ENCODE peak calls at places on chromosomes 6 and 20, in ten cellular contexts. V is BE2C, F is MCF 10A, Y is fibroblast of the aortic adventitia, C is heart right ventricle, R is thoracic aorta, P is foreskin fibroblast, Q is bronchial epithelial cell, L is fibroblast of villous mesenchyme, A is lower lobe of right lung. Z is an unnamed sample.
A peak's percentile ranks its signal among the peaks of the same experiment; 100 is the strongest.

GRCh38 chr6:158417760-158418098 is 105.5 kb downstream of the TULP4 start:
- DNase-seq in V (no peak), F (peak; percentile 46), Y (peak; percentile 69), C (no peak), R (no peak), P (peak; percentile 86), Q (peak; percentile 57), L (peak; percentile 55), A (no peak), Z (peak; percentile 38)

GRCh38 chr6:14964901-14965300 is 281.0 kb upstream of the JARID2 start:
- DNase-seq in V (no peak), F (no peak), Y (no peak), C (no peak), R (no peak), P (peak; percentile 8), Q (no peak), L (no peak), A (no peak), Z (no peak)

GRCh38 chr20:49677777-49678758 is 35.6 kb downstream of the B4GALT5 start:
- DNase-seq in V (peak; percentile 72), F (no peak), Y (no peak), C (no peak), R (no peak), P (no peak), Q (no peak), L (no peak), A (no peak), Z (no peak)

GRCh38 chr6:128068110-128068460 is 167.2 kb upstream of the THEMIS start:
- DNase-seq in V (no peak), F (no peak), Y (no peak), C (no peak), R (no peak), P (no peak), Q (no peak), L (no peak), A (no peak), Z (no peak)

GRCh38 chr6:52994031-52994788 is 874 bp downstream of the GSTA4 start:
- DNase-seq in V (peak; percentile 35), F (peak; percentile 34), Y (peak; percentile 52), C (peak; percentile 20), R (no peak), P (peak; percentile 62), Q (peak; percentile 46), L (peak; percentile 51), A (no peak), Z (peak; percentile 43)

GRCh38 chr6:148462203-148462602 is 119.6 kb downstream of the SASH1 start:
- DNase-seq in V (no peak), F (no peak), Y (peak; percentile 73), C (no peak), R (no peak), P (peak; percentile 39), Q (no peak), L (peak; percentile 44), A (no peak), Z (no peak)

GRCh38 chr6:33905081-33905609 is 101.3 kb upstream of the MLN start:
- DNase-seq in V (no peak), F (no peak), Y (no peak), C (no peak), R (no peak), P (no peak), Q (peak; percentile 18), L (no peak), A (peak; percentile 30), Z (no peak)

GRCh38 chr20:40689943-40690835 is 1.2 kb upstream of the MAFB start:
- DNase-seq in V (peak; percentile 88), F (peak; percentile 92), Y (peak; percentile 86), C (peak; percentile 92), R (peak; percentile 60), P (peak; percentile 94), Q (peak; percentile 59), L (peak; percentile 90), A (peak; percentile 96), Z (peak; percentile 92)

GRCh38 chr6:148869589-148869988 is 122.8 kb downstream of the UST start:
- DNase-seq in V (no peak), F (peak; percentile 90), Y (peak; percentile 72), C (no peak), R (no peak), P (peak; percentile 95), Q (peak; percentile 96), L (peak; percentile 80), A (no peak), Z (peak; percentile 93)

GRCh38 chr6:34697904-34698557 is 1.5 kb upstream of the ILRUN start:
- DNase-seq in V (no peak), F (no peak), Y (no peak), C (no peak), R (no peak), P (no peak), Q (no peak), L (no peak), A (no peak), Z (no peak)

GRCh38 chr20:59752101-59752586 is 147.8 kb downstream of the PHACTR3 start:
- DNase-seq in V (no peak), F (no peak), Y (no peak), C (peak; percentile 71), R (no peak), P (no peak), Q (no peak), L (no peak), A (peak; percentile 63), Z (no peak)

GRCh38 chr20:64001607-64002011 is 20.7 kb downstream of the PRPF6 start:
- DNase-seq in V (no peak), F (peak; percentile 13), Y (no peak), C (no peak), R (no peak), P (no peak), Q (no peak), L (no peak), A (no peak), Z (no peak)

GRCh38 chr6:44539701-44540100 is 152.2 kb downstream of the CDC5L start:
- DNase-seq in V (no peak), F (peak; percentile 30), Y (no peak), C (no peak), R (no peak), P (no peak), Q (peak; percentile 63), L (no peak), A (no peak), Z (peak; percentile 76)

GRCh38 chr20:59583428-59584277 is 20.7 kb upstream of the PHACTR3 start:
- DNase-seq in V (no peak), F (peak; percentile 47), Y (no peak), C (peak; percentile 86), R (no peak), P (no peak), Q (no peak), L (no peak), A (no peak), Z (no peak)

GRCh38 chr6:8023638-8024037 is 40.6 kb downstream of the BLOC1S5 start:
- DNase-seq in V (no peak), F (no peak), Y (no peak), C (no peak), R (no peak), P (no peak), Q (no peak), L (no peak), A (no peak), Z (no peak)
- TF ChIP-seq CTCF in V (no peak), F (no peak), Y (no peak), C (no peak), R (no peak), P (no peak), Q (no peak), L (no peak), A (no peak), Z (no peak)

GRCh38 chr6:80314531-80314930 is 208.1 kb downstream of the BCKDHB start:
- DNase-seq in V (no peak), F (no peak), Y (no peak), C (no peak), R (no peak), P (no peak), Q (no peak), L (no peak), A (no peak), Z (no peak)

GRCh38 chr6:80319286-80319685 is 212.8 kb downstream of the BCKDHB start:
- DNase-seq in V (no peak), F (peak; percentile 27), Y (peak; percentile 55), C (no peak), R (no peak), P (peak; percentile 30), Q (peak; percentile 50), L (no peak), A (no peak), Z (peak; percentile 40)

GRCh38 chr6:80321011-80321410 is 214.5 kb downstream of the BCKDHB start:
- DNase-seq in V (no peak), F (no peak), Y (no peak), C (no peak), R (no peak), P (no peak), Q (no peak), L (no peak), A (no peak), Z (no peak)

DNA sequence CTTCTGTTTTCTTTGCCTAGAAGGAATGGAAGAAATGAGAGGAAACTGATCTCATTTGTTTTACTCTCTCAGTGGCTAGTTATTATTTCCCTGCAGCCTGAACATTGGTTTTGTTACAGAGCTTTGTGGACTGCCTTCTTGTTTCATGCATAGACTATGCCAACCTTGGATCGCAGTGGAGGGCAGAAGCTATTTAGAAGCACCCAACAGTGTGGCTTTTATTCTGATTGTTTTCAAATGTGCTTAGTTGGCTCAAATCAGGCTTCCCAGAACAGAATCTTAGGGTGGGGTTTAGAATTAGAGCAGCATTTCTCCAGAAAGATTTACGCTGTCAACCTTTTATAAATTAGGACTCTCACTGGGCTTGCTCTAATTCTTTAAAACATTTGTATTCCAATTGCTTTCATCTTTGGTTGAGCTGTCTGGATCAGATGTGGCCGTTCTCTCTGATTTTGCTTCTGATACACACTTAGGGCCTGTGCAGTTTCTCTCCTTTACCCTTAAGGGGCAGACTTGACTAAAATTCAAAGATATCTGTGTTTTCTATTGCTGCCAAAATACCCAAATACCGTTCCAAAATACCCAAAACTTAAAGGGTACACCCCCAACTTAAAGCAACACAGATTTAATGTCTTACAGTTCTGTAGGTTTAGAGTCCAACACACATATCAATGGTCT is 210.3 kb downstream of the BCKDHB start:
- DNase-seq in V (no peak), F (no peak), Y (peak; percentile 57), C (no peak), R (no peak), P (peak; percentile 28), Q (no peak), L (no peak), A (no peak), Z (no peak)
- TF ChIP-seq CTCF in V (no peak), F (no peak), Y (peak; percentile 57), C (no peak), R (no peak), P (peak; percentile 16), Q (no peak), L (peak; percentile 21), A (no peak), Z (no peak)

DNA sequence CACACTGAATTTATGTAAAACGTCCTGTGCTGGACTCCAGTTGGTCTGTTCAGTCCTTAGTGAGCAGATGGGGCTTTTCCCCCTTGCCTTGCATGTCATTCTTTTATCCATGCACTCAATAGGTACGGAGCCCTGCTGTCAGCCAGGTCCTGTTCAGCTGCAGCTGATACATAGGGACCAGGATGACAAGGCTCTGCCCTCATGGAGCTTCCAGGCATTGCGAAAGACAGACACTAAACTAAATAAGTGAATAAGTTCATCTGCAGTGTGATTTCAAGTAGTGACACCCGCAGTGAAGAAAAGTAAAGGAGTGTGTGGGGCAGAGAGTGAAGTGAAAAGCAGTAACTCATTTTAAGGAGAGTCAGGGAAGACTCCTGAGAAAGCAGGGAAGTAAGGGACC is 324.2 kb downstream of the NRN1 start:
- DNase-seq in V (no peak), F (no peak), Y (no peak), C (no peak), R (no peak), P (no peak), Q (no peak), L (no peak), A (no peak), Z (no peak)
- TF ChIP-seq CTCF in V (no peak), F (no peak), Y (no peak), C (no peak), R (no peak), P (no peak), Q (no peak), L (no peak), A (no peak), Z (no peak)

GRCh38 chr6:16276991-16277981 is 38.9 kb downstream of the GMPR start:
- DNase-seq in V (peak; percentile 69), F (peak; percentile 92), Y (peak; percentile 83), C (peak; percentile 70), R (peak; percentile 63), P (peak; percentile 82), Q (peak; percentile 90), L (peak; percentile 78), A (peak; percentile 58), Z (peak; percentile 88)
- TF ChIP-seq CTCF in V (peak; percentile 63), F (peak; percentile 41), Y (peak; percentile 54), C (peak; percentile 45), R (peak; percentile 59), P (peak; percentile 56), Q (peak; percentile 67), L (peak; percentile 49), A (peak; percentile 27), Z (peak; percentile 57)